ENCODE peak calls at places on chromosomes 12 and 14, in four cellular contexts. Q, K, D and J are unnamed samples.

GRCh38 chr14:31172084-31172483 is 35.5 kb downstream of the HECTD1 start:
- DNase-seq in Q (no peak), K (no peak), D (no peak), J (no peak)

GRCh38 chr12:51082561-51083139 is 746 bp downstream of the CSRNP2 start:
- DNase-seq in Q (peak; percentile 39), K (no peak), D (no peak), J (no peak)

GRCh38 chr12:63958876-63959275 is 114.4 kb downstream of the SRGAP1 start:
- DNase-seq in Q (no peak), K (no peak), D (no peak), J (no peak)

GRCh38 chr14:61454545-61454944 is 133.2 kb downstream of the PRKCH start:
- DNase-seq in Q (no peak), K (no peak), D (no peak), J (no peak)

GRCh38 chr12:50979369-50980052 is 27.2 kb downstream of the HIGD1C start:
- DNase-seq in Q (no peak), K (no peak), D (no peak), J (no peak)

GRCh38 chr12:44497044-44497443 is 379.1 kb downstream of the NELL2 start:
- DNase-seq in Q (no peak), K (no peak), D (no peak), J (no peak)

GRCh38 chr14:51676549-51676948 is 24.8 kb downstream of the FRMD6 start:
- DNase-seq in Q (no peak), K (no peak), D (no peak), J (no peak)

GRCh38 chr12:80189241-80189640 is 89.9 kb downstream of the OTOGL start:
- DNase-seq in Q (no peak), K (no peak), D (no peak), J (no peak)

GRCh38 chr14:95507701-95508103 is 8.7 kb downstream of the SYNE3 start:
- DNase-seq in Q (no peak), K (no peak), D (no peak), J (no peak)

GRCh38 chr14:103280278-103280917 is 53.6 kb upstream of the EIF5 start:
- DNase-seq in Q (no peak), K (no peak), D (no peak), J (no peak)

GRCh38 chr12:49342066-49342913 is 4.4 kb upstream of the DNAJC22 start:
- DNase-seq in Q (peak; percentile 90), K (peak; percentile 86), D (peak; percentile 96), J (peak; percentile 79)

GRCh38 chr12:47903927-47904646 is 707 bp downstream of the VDR start:
- DNase-seq in Q (peak; percentile 82), K (no peak), D (no peak), J (peak; percentile 65)

GRCh38 chr12:124940393-124941169 is 26.1 kb upstream of the UBC start:
- DNase-seq in Q (peak; percentile 98), K (peak; percentile 82), D (peak; percentile 88), J (peak; percentile 93)

GRCh38 chr14:100066984-100067383 is 1.8 kb downstream of the EVL start:
- DNase-seq in Q (no peak), K (no peak), D (no peak), J (no peak)

GRCh38 chr14:90518941-90519256 is 122.1 kb downstream of the CALM1 start:
- DNase-seq in Q (peak; percentile 70), K (no peak), D (peak; percentile 79), J (peak; percentile 29)

GRCh38 chr14:67420102-67420739 is 8.3 kb upstream of the PLEK2 start:
- DNase-seq in Q (peak; percentile 63), K (peak; percentile 74), D (peak; percentile 85), J (peak; percentile 67)

GRCh38 chr14:90726656-90727055 is 89.6 kb downstream of the TTC7B start:
- DNase-seq in Q (peak; percentile 80), K (no peak), D (peak; percentile 24), J (peak; percentile 53)

GRCh38 chr12:9936597-9936996 is 4.4 kb upstream of the CLEC2A start:
- DNase-seq in Q (no peak), K (no peak), D (no peak), J (no peak)

GRCh38 chr14:96626916-96627315 is 124.7 kb downstream of the PAPOLA start:
- DNase-seq in Q (no peak), K (no peak), D (no peak), J (no peak)

GRCh38 chr14:44154889-44155288 is 352.2 kb downstream of the FSCB start:
- DNase-seq in Q (no peak), K (no peak), D (no peak), J (no peak)

GRCh38 chr12:64098709-64099354 is 123.3 kb downstream of the KICS2 start:
- DNase-seq in Q (no peak), K (no peak), D (no peak), J (no peak)

GRCh38 chr12:59548930-59549329 is 46.9 kb upstream of the SLC16A7 start:
- DNase-seq in Q (no peak), K (no peak), D (no peak), J (peak; percentile 15)

GRCh38 chr12:91562476-91562875 is 379.9 kb upstream of the DCN start:
- DNase-seq in Q (no peak), K (no peak), D (no peak), J (no peak)

GRCh38 chr14:51521764-51522163 is 129.9 kb upstream of the FRMD6 start:
- DNase-seq in Q (no peak), K (no peak), D (no peak), J (no peak)

GRCh38 chr14:78595797-78596196 is 425.6 kb downstream of the NRXN3 start:
- DNase-seq in Q (peak; percentile 17), K (no peak), D (peak; percentile 33), J (peak; percentile 7)

GRCh38 chr12:111121840-111122239 is 201.5 kb upstream of the MYL2 start:
- DNase-seq in Q (no peak), K (no peak), D (no peak), J (no peak)

GRCh38 chr14:101947577-101947903 is 16.8 kb upstream of the DYNC1H1 start:
- DNase-seq in Q (peak; percentile 46), K (no peak), D (no peak), J (no peak)

GRCh38 chr14:104746071-104746545 is 6.8 kb upstream of the SIVA1 start:
- DNase-seq in Q (no peak), K (no peak), D (no peak), J (no peak)
- TF ChIP-seq CTCF in Q (no peak), K (no peak), D (no peak), J (no peak)

GRCh38 chr12:53172352-53172751 is 8.2 kb upstream of the ZNF740 start:
- DNase-seq in Q (peak; percentile 5), K (no peak), D (no peak), J (no peak)

GRCh38 chr12:53176750-53177149 is 3.8 kb upstream of the ZNF740 start:
- DNase-seq in Q (no peak), K (no peak), D (no peak), J (no peak)

GRCh38 chr12:53173085-53173715 is 7.3 kb upstream of the ZNF740 start:
- DNase-seq in Q (no peak), K (no peak), D (no peak), J (no peak)

GRCh38 chr12:53171725-53172329 is 8.7 kb upstream of the ZNF740 start:
- DNase-seq in Q (peak; percentile 3), K (no peak), D (no peak), J (no peak)

DNA sequence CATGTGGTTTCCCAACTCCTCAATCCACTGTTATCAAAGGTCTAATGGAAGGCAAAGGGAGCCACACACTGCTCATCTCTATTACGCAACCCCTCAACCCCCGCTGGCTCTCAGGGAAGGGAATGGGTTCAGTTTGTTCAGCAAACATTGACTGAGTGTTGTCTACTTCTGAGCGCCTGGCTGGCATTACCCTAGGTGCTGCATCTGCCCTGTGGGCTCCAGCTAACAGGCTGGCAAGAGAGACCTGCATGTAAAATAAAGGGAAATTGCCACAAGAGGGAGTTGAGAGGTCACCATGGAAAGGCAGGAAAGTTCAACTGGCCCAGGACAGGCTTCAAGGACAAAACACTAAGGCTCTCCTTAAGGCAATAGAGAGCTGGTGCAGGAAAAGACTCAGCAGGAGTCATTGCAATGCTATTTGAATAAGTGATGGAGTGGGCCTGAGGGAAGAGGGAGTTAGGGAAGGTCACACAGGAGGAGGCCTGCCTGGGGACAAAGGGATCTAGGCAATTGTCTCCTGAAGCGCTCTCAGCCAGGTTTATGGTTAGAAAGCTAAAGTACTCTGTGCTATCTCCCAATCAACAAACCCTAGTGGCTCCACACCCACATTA is 5.5 kb upstream of the ZNF740 start:
- DNase-seq in Q (peak; percentile 32), K (no peak), D (peak; percentile 63), J (no peak)
- TF ChIP-seq CTCF in Q (no peak), K (peak; percentile 12), D (no peak), J (no peak)

DNA sequence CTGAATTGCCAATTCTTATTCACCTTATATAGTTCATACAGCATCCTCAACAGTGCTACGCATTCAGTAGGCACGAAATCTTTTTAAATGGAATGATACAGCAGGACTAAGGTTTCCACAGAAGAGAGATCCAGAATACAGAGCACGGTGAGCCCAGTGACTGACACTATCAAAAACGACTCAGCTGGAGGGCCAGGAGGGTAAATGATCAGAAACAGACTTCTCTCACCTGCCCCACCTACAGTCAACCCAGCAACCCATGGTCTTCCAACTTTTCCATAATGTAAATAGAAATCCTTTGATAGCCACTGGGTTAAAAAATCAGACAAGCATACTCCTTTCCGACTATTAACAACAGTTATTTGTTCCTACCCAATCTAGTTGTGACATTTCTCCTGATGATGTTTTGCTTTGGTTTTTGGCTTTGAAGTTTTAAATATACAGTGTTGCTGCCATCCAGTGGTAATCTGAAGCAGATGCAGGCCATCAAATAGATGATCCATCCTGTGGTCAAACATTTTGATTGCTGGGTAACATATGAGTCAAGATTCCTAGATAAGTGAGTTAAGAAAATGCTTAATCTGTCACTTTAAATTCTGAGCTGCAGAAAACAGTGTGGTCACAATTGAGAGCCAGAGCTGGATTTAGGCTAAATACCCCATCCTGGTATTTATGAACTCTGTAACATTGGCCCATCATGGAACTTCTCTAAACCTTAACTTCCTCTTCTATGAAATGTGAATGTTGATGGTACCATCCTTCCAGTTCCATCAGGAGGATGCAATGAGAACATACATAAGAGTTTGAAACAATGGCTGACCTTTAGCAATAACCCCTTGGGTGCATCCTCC is 42.0 kb downstream of the GPHB5 start:
- DNase-seq in Q (no peak), K (no peak), D (no peak), J (peak; percentile 12)
- TF ChIP-seq CTCF in Q (peak; percentile 54), K (peak; percentile 62), D (peak; percentile 77), J (peak; percentile 49)

GRCh38 chr12:69884386-69884785 is 59.4 kb downstream of the MYRFL start:
- DNase-seq in Q (no peak), K (no peak), D (no peak), J (no peak)

GRCh38 chr12:69881771-69882170 is 56.7 kb downstream of the MYRFL start:
- DNase-seq in Q (no peak), K (no peak), D (no peak), J (no peak)

GRCh38 chr12:69879007-69879960 is 54.3 kb downstream of the MYRFL start:
- DNase-seq in Q (peak; percentile 82), K (peak; percentile 70), D (peak; percentile 77), J (peak; percentile 81)

GRCh38 chr12:69885656-69886055 is 60.6 kb downstream of the MYRFL start:
- DNase-seq in Q (no peak), K (no peak), D (no peak), J (no peak)

GRCh38 chr12:69880566-69880965 is 55.5 kb downstream of the MYRFL start:
- DNase-seq in Q (no peak), K (no peak), D (no peak), J (no peak)
- TF ChIP-seq CTCF in Q (no peak), K (no peak), D (no peak), J (no peak)